ENCODE peak calls at places on chromosomes 7 and 10, in nine cellular contexts. One of them, this sample, is unnamed.

GRCh38 chr7:108299251-108300014 is 156.8 kb downstream of the NRCAM start:
- DNase-seq in hypothalamus: no peak
- DNase-seq in left colon: no peak
- DNase-seq in activated T-cell treated with anti-CD3 and anti-CD28 coated beads, Interleukin-2, amount 50 U/mL, for 72 hours: no peak
- DNase-seq in prostate gland: no peak
- DNase-seq in transverse colon: no peak
- DNase-seq in astrocyte of the hippocampus: peak; percentile 82
- DNase-seq in tibial artery: no peak
- DNase-seq in sigmoid colon: no peak
- DNase-seq in this sample: no peak

GRCh38 chr7:7474436-7474835 is 61.2 kb downstream of the COL28A1 start:
- DNase-seq in hypothalamus: no peak
- DNase-seq in transverse colon: no peak
- DNase-seq in astrocyte of the hippocampus: no peak
- DNase-seq in tibial artery: no peak
- DNase-seq in activated T-cell treated with anti-CD3 and anti-CD28 coated beads, Interleukin-2, amount 50 U/mL, for 72 hours: no peak
- DNase-seq in prostate gland: no peak
- DNase-seq in sigmoid colon: no peak
- DNase-seq in left colon: no peak
- DNase-seq in this sample: no peak

GRCh38 chr10:43392757-43393156 is 16.2 kb downstream of the HNRNPF start:
- DNase-seq in sigmoid colon: peak; percentile 14
- DNase-seq in activated T-cell treated with anti-CD3 and anti-CD28 coated beads, Interleukin-2, amount 50 U/mL, for 72 hours: no peak
- DNase-seq in astrocyte of the hippocampus: no peak
- DNase-seq in hypothalamus: no peak
- DNase-seq in prostate gland: no peak
- DNase-seq in left colon: no peak
- DNase-seq in transverse colon: no peak
- DNase-seq in tibial artery: peak; percentile 19
- DNase-seq in this sample: no peak

GRCh38 chr7:148912758-148913541 is 28.9 kb upstream of the EZH2 start:
- DNase-seq in sigmoid colon: no peak
- DNase-seq in prostate gland: no peak
- DNase-seq in tibial artery: no peak
- DNase-seq in hypothalamus: no peak
- DNase-seq in astrocyte of the hippocampus: no peak
- DNase-seq in transverse colon: no peak
- DNase-seq in left colon: no peak
- DNase-seq in activated T-cell treated with anti-CD3 and anti-CD28 coated beads, Interleukin-2, amount 50 U/mL, for 72 hours: peak; percentile 78
- DNase-seq in this sample: no peak

GRCh38 chr10:44787480-44788075 is 123.6 kb upstream of the TMEM72 start:
- DNase-seq in transverse colon: no peak
- DNase-seq in astrocyte of the hippocampus: no peak
- DNase-seq in left colon: no peak
- DNase-seq in activated T-cell treated with anti-CD3 and anti-CD28 coated beads, Interleukin-2, amount 50 U/mL, for 72 hours: no peak
- DNase-seq in tibial artery: no peak
- DNase-seq in prostate gland: no peak
- DNase-seq in hypothalamus: no peak
- DNase-seq in sigmoid colon: no peak
- DNase-seq in this sample: no peak

GRCh38 chr7:66503036-66503370 is 125.7 kb upstream of the KCTD7 start:
- DNase-seq in astrocyte of the hippocampus: no peak
- DNase-seq in transverse colon: no peak
- DNase-seq in hypothalamus: no peak
- DNase-seq in sigmoid colon: peak; percentile 52
- DNase-seq in tibial artery: peak; percentile 51
- DNase-seq in activated T-cell treated with anti-CD3 and anti-CD28 coated beads, Interleukin-2, amount 50 U/mL, for 72 hours: no peak
- DNase-seq in prostate gland: no peak
- DNase-seq in left colon: no peak
- DNase-seq in this sample: no peak

GRCh38 chr10:71831646-71832552 is 19.2 kb downstream of the PSAP start:
- DNase-seq in sigmoid colon: no peak
- DNase-seq in transverse colon: peak; percentile 42
- DNase-seq in astrocyte of the hippocampus: peak; percentile 46
- DNase-seq in left colon: no peak
- DNase-seq in prostate gland: no peak
- DNase-seq in activated T-cell treated with anti-CD3 and anti-CD28 coated beads, Interleukin-2, amount 50 U/mL, for 72 hours: no peak
- DNase-seq in hypothalamus: no peak
- DNase-seq in tibial artery: peak; percentile 45
- DNase-seq in this sample: no peak

GRCh38 chr7:100865372-100865911 is 1.7 kb upstream of the TRIP6 start:
- DNase-seq in activated T-cell treated with anti-CD3 and anti-CD28 coated beads, Interleukin-2, amount 50 U/mL, for 72 hours: no peak
- DNase-seq in astrocyte of the hippocampus: peak; percentile 77
- DNase-seq in left colon: no peak
- DNase-seq in tibial artery: no peak
- DNase-seq in hypothalamus: no peak
- DNase-seq in prostate gland: peak; percentile 49
- DNase-seq in sigmoid colon: no peak
- DNase-seq in transverse colon: no peak
- DNase-seq in this sample: no peak

GRCh38 chr7:66927348-66927948 is 6.4 kb downstream of the TMEM248 start:
- DNase-seq in prostate gland: no peak
- DNase-seq in left colon: no peak
- DNase-seq in hypothalamus: no peak
- DNase-seq in sigmoid colon: no peak
- DNase-seq in activated T-cell treated with anti-CD3 and anti-CD28 coated beads, Interleukin-2, amount 50 U/mL, for 72 hours: no peak
- DNase-seq in astrocyte of the hippocampus: no peak
- DNase-seq in tibial artery: no peak
- DNase-seq in transverse colon: no peak
- DNase-seq in this sample: no peak

GRCh38 chr10:48251525-48252353 is 22.8 kb downstream of the FRMPD2 start:
- DNase-seq in left colon: peak; percentile 29
- DNase-seq in transverse colon: peak; percentile 16
- DNase-seq in activated T-cell treated with anti-CD3 and anti-CD28 coated beads, Interleukin-2, amount 50 U/mL, for 72 hours: no peak
- DNase-seq in hypothalamus: no peak
- DNase-seq in sigmoid colon: peak; percentile 56
- DNase-seq in astrocyte of the hippocampus: no peak
- DNase-seq in prostate gland: peak; percentile 65
- DNase-seq in tibial artery: no peak
- DNase-seq in this sample: no peak

GRCh38 chr7:151650161-151650560 is 130.5 kb upstream of the RHEB start:
- DNase-seq in sigmoid colon: no peak
- DNase-seq in activated T-cell treated with anti-CD3 and anti-CD28 coated beads, Interleukin-2, amount 50 U/mL, for 72 hours: no peak
- DNase-seq in left colon: no peak
- DNase-seq in prostate gland: no peak
- DNase-seq in astrocyte of the hippocampus: no peak
- DNase-seq in tibial artery: no peak
- DNase-seq in hypothalamus: no peak
- DNase-seq in transverse colon: no peak
- DNase-seq in this sample: no peak

GRCh38 chr7:103879411-103879810 is 110.0 kb downstream of the RELN start:
- DNase-seq in transverse colon: no peak
- DNase-seq in sigmoid colon: no peak
- DNase-seq in hypothalamus: no peak
- DNase-seq in prostate gland: no peak
- DNase-seq in left colon: no peak
- DNase-seq in tibial artery: no peak
- DNase-seq in activated T-cell treated with anti-CD3 and anti-CD28 coated beads, Interleukin-2, amount 50 U/mL, for 72 hours: no peak
- DNase-seq in astrocyte of the hippocampus: no peak
- DNase-seq in this sample: no peak

GRCh38 chr7:69922011-69922803 is 323.9 kb downstream of the AUTS2 start:
- DNase-seq in tibial artery: no peak
- DNase-seq in hypothalamus: no peak
- DNase-seq in sigmoid colon: no peak
- DNase-seq in transverse colon: no peak
- DNase-seq in activated T-cell treated with anti-CD3 and anti-CD28 coated beads, Interleukin-2, amount 50 U/mL, for 72 hours: no peak
- DNase-seq in astrocyte of the hippocampus: no peak
- DNase-seq in left colon: no peak
- DNase-seq in prostate gland: peak; percentile 6
- DNase-seq in this sample: no peak

GRCh38 chr10:3764626-3765375 is 20.2 kb downstream of the KLF6 start:
- DNase-seq in activated T-cell treated with anti-CD3 and anti-CD28 coated beads, Interleukin-2, amount 50 U/mL, for 72 hours: no peak
- DNase-seq in tibial artery: no peak
- DNase-seq in hypothalamus: no peak
- DNase-seq in astrocyte of the hippocampus: no peak
- DNase-seq in transverse colon: peak; percentile 46
- DNase-seq in sigmoid colon: no peak
- DNase-seq in left colon: no peak
- DNase-seq in prostate gland: no peak
- DNase-seq in this sample: no peak

GRCh38 chr10:44911081-44911540 is at the start of gene TMEM72:
- DNase-seq in left colon: peak; percentile 69
- DNase-seq in sigmoid colon: no peak
- DNase-seq in activated T-cell treated with anti-CD3 and anti-CD28 coated beads, Interleukin-2, amount 50 U/mL, for 72 hours: no peak
- DNase-seq in astrocyte of the hippocampus: peak; percentile 38
- DNase-seq in tibial artery: no peak
- DNase-seq in prostate gland: no peak
- DNase-seq in hypothalamus: no peak
- DNase-seq in transverse colon: peak; percentile 75
- DNase-seq in this sample: no peak

GRCh38 chr10:119616879-119617580 is 20.3 kb upstream of the TIAL1 start:
- DNase-seq in tibial artery: no peak
- DNase-seq in hypothalamus: no peak
- DNase-seq in sigmoid colon: no peak
- DNase-seq in prostate gland: no peak
- DNase-seq in left colon: no peak
- DNase-seq in transverse colon: no peak
- DNase-seq in astrocyte of the hippocampus: no peak
- DNase-seq in activated T-cell treated with anti-CD3 and anti-CD28 coated beads, Interleukin-2, amount 50 U/mL, for 72 hours: peak; percentile 10
- DNase-seq in this sample: no peak

GRCh38 chr10:90885176-90885575 is 13.4 kb downstream of the RPP30 start:
- DNase-seq in astrocyte of the hippocampus: peak; percentile 65
- DNase-seq in transverse colon: no peak
- DNase-seq in hypothalamus: no peak
- DNase-seq in left colon: no peak
- DNase-seq in activated T-cell treated with anti-CD3 and anti-CD28 coated beads, Interleukin-2, amount 50 U/mL, for 72 hours: no peak
- DNase-seq in prostate gland: no peak
- DNase-seq in tibial artery: no peak
- DNase-seq in sigmoid colon: no peak
- DNase-seq in this sample: peak; percentile 51

GRCh38 chr10:71082930-71083329 is 129.4 kb upstream of the UNC5B start:
- DNase-seq in tibial artery: no peak
- DNase-seq in hypothalamus: no peak
- DNase-seq in astrocyte of the hippocampus: no peak
- DNase-seq in left colon: no peak
- DNase-seq in prostate gland: no peak
- DNase-seq in activated T-cell treated with anti-CD3 and anti-CD28 coated beads, Interleukin-2, amount 50 U/mL, for 72 hours: no peak
- DNase-seq in transverse colon: no peak
- DNase-seq in sigmoid colon: peak; percentile 50
- DNase-seq in this sample: no peak

GRCh38 chr7:23347682-23348180 is 48.6 kb downstream of the MALSU1 start:
- DNase-seq in left colon: no peak
- DNase-seq in activated T-cell treated with anti-CD3 and anti-CD28 coated beads, Interleukin-2, amount 50 U/mL, for 72 hours: no peak
- DNase-seq in hypothalamus: no peak
- DNase-seq in transverse colon: no peak
- DNase-seq in astrocyte of the hippocampus: peak; percentile 80
- DNase-seq in tibial artery: no peak
- DNase-seq in prostate gland: no peak
- DNase-seq in sigmoid colon: no peak
- DNase-seq in this sample: peak; percentile 56

GRCh38 chr7:4758111-4758510 is 17.3 kb upstream of the AP5Z1 start:
- DNase-seq in tibial artery: no peak
- DNase-seq in transverse colon: no peak
- DNase-seq in prostate gland: no peak
- DNase-seq in activated T-cell treated with anti-CD3 and anti-CD28 coated beads, Interleukin-2, amount 50 U/mL, for 72 hours: no peak
- DNase-seq in hypothalamus: no peak
- DNase-seq in astrocyte of the hippocampus: no peak
- DNase-seq in sigmoid colon: no peak
- DNase-seq in left colon: no peak
- DNase-seq in this sample: no peak

GRCh38 chr10:63142136-63142535 is 9.0 kb downstream of the NRBF2 start:
- DNase-seq in activated T-cell treated with anti-CD3 and anti-CD28 coated beads, Interleukin-2, amount 50 U/mL, for 72 hours: no peak
- DNase-seq in hypothalamus: no peak
- DNase-seq in sigmoid colon: no peak
- DNase-seq in astrocyte of the hippocampus: no peak
- DNase-seq in tibial artery: no peak
- DNase-seq in transverse colon: no peak
- DNase-seq in prostate gland: no peak
- DNase-seq in left colon: no peak
- DNase-seq in this sample: no peak

GRCh38 chr7:150936018-150936417 is 42.1 kb downstream of the KCNH2 start:
- DNase-seq in hypothalamus: no peak
- DNase-seq in sigmoid colon: no peak
- DNase-seq in activated T-cell treated with anti-CD3 and anti-CD28 coated beads, Interleukin-2, amount 50 U/mL, for 72 hours: no peak
- DNase-seq in tibial artery: no peak
- DNase-seq in transverse colon: no peak
- DNase-seq in astrocyte of the hippocampus: no peak
- DNase-seq in left colon: no peak
- DNase-seq in prostate gland: no peak
- DNase-seq in this sample: no peak

GRCh38 chr10:132113206-132113605 is 47.5 kb downstream of the JAKMIP3 start:
- DNase-seq in astrocyte of the hippocampus: no peak
- DNase-seq in left colon: no peak
- DNase-seq in transverse colon: no peak
- DNase-seq in tibial artery: no peak
- DNase-seq in sigmoid colon: peak; percentile 17
- DNase-seq in hypothalamus: no peak
- DNase-seq in prostate gland: no peak
- DNase-seq in activated T-cell treated with anti-CD3 and anti-CD28 coated beads, Interleukin-2, amount 50 U/mL, for 72 hours: no peak
- DNase-seq in this sample: no peak

GRCh38 chr7:127578036-127578684 is 7.2 kb downstream of the GCC1 start:
- DNase-seq in sigmoid colon: no peak
- DNase-seq in hypothalamus: no peak
- DNase-seq in activated T-cell treated with anti-CD3 and anti-CD28 coated beads, Interleukin-2, amount 50 U/mL, for 72 hours: no peak
- DNase-seq in left colon: no peak
- DNase-seq in astrocyte of the hippocampus: peak; percentile 57
- DNase-seq in tibial artery: no peak
- DNase-seq in transverse colon: no peak
- DNase-seq in prostate gland: no peak
- DNase-seq in this sample: peak; percentile 57

GRCh38 chr7:641269-641671 is 85.2 kb upstream of the DNAAF5 start:
- DNase-seq in prostate gland: no peak
- DNase-seq in sigmoid colon: no peak
- DNase-seq in astrocyte of the hippocampus: no peak
- DNase-seq in left colon: no peak
- DNase-seq in tibial artery: no peak
- DNase-seq in transverse colon: no peak
- DNase-seq in activated T-cell treated with anti-CD3 and anti-CD28 coated beads, Interleukin-2, amount 50 U/mL, for 72 hours: no peak
- DNase-seq in hypothalamus: no peak
- DNase-seq in this sample: no peak

GRCh38 chr10:79349766-79350406 is 2.6 kb downstream of the PPIF start:
- DNase-seq in prostate gland: no peak
- DNase-seq in hypothalamus: no peak
- DNase-seq in astrocyte of the hippocampus: no peak
- DNase-seq in activated T-cell treated with anti-CD3 and anti-CD28 coated beads, Interleukin-2, amount 50 U/mL, for 72 hours: no peak
- DNase-seq in tibial artery: no peak
- DNase-seq in sigmoid colon: no peak
- DNase-seq in transverse colon: no peak
- DNase-seq in left colon: no peak
- DNase-seq in this sample: no peak

GRCh38 chr7:158748335-158748734 is 43.7 kb upstream of the NCAPG2 start:
- DNase-seq in activated T-cell treated with anti-CD3 and anti-CD28 coated beads, Interleukin-2, amount 50 U/mL, for 72 hours: no peak
- DNase-seq in prostate gland: no peak
- DNase-seq in astrocyte of the hippocampus: no peak
- DNase-seq in tibial artery: no peak
- DNase-seq in transverse colon: no peak
- DNase-seq in left colon: no peak
- DNase-seq in sigmoid colon: no peak
- DNase-seq in hypothalamus: no peak
- DNase-seq in this sample: no peak

GRCh38 chr7:31633454-31633853 is 53.6 kb upstream of the PPP1R17 start:
- DNase-seq in hypothalamus: no peak
- DNase-seq in transverse colon: no peak
- DNase-seq in astrocyte of the hippocampus: no peak
- DNase-seq in left colon: no peak
- DNase-seq in sigmoid colon: no peak
- DNase-seq in activated T-cell treated with anti-CD3 and anti-CD28 coated beads, Interleukin-2, amount 50 U/mL, for 72 hours: no peak
- DNase-seq in prostate gland: no peak
- DNase-seq in tibial artery: no peak
- DNase-seq in this sample: no peak

GRCh38 chr7:157558061-157558460 is 221.3 kb downstream of the DNAJB6 start:
- DNase-seq in astrocyte of the hippocampus: no peak
- DNase-seq in left colon: no peak
- DNase-seq in hypothalamus: no peak
- DNase-seq in sigmoid colon: peak; percentile 20
- DNase-seq in prostate gland: no peak
- DNase-seq in activated T-cell treated with anti-CD3 and anti-CD28 coated beads, Interleukin-2, amount 50 U/mL, for 72 hours: no peak
- DNase-seq in transverse colon: no peak
- DNase-seq in tibial artery: peak; percentile 38
- DNase-seq in this sample: no peak

GRCh38 chr10:22681783-22682183 is 32.6 kb downstream of the PIP4K2A start:
- DNase-seq in sigmoid colon: no peak
- DNase-seq in activated T-cell treated with anti-CD3 and anti-CD28 coated beads, Interleukin-2, amount 50 U/mL, for 72 hours: peak; percentile 68
- DNase-seq in prostate gland: peak; percentile 34
- DNase-seq in hypothalamus: no peak
- DNase-seq in transverse colon: no peak
- DNase-seq in left colon: no peak
- DNase-seq in tibial artery: no peak
- DNase-seq in astrocyte of the hippocampus: peak; percentile 69
- DNase-seq in this sample: peak; percentile 45

GRCh38 chr10:123526356-123527079 is 139.6 kb upstream of the GPR26 start:
- DNase-seq in transverse colon: no peak
- DNase-seq in left colon: no peak
- DNase-seq in tibial artery: no peak
- DNase-seq in activated T-cell treated with anti-CD3 and anti-CD28 coated beads, Interleukin-2, amount 50 U/mL, for 72 hours: no peak
- DNase-seq in astrocyte of the hippocampus: no peak
- DNase-seq in hypothalamus: no peak
- DNase-seq in sigmoid colon: no peak
- DNase-seq in prostate gland: no peak
- DNase-seq in this sample: no peak